ENCODE peak calls at places on chromosome 15, in ten cellular contexts. L, F, K, V, C, Y, X, W, T and B are unnamed samples.

GRCh38 chr15:101641134-101641764 is 10.9 kb downstream of the TM2D3 start:
- DNase-seq in V (peak), C (peak), Y (peak), W (peak), L (peak), F (peak), T (peak), X (peak), K (peak), B (peak)

GRCh38 chr15:29937956-29938355 is 115.7 kb upstream of the TJP1 start:
- DNase-seq in V (no peak), F (no peak), K (no peak), C (peak), L (peak), W (peak), T (no peak), Y (no peak), X (no peak), B (no peak)

GRCh38 chr15:44033894-44034293 is 161.2 kb downstream of the FRMD5 start:
- DNase-seq in X (no peak), W (peak), V (no peak), L (peak), F (no peak), Y (peak), T (no peak), C (peak), K (no peak), B (no peak)

GRCh38 chr15:66830358-66830757 is 128.3 kb downstream of the SMAD6 start:
- DNase-seq in W (peak), V (no peak), C (peak), T (no peak), Y (peak), X (no peak), K (no peak), F (no peak), L (peak), B (no peak)

GRCh38 chr15:59304807-59305206 is 67.9 kb downstream of the MYO1E start:
- DNase-seq in T (no peak), V (no peak), Y (no peak), W (no peak), K (no peak), X (no peak), L (no peak), F (no peak), C (no peak), B (no peak)

GRCh38 chr15:78828930-78829329 is 17.7 kb upstream of the ADAMTS7 start:
- DNase-seq in K (no peak), W (no peak), T (no peak), Y (no peak), X (no peak), F (no peak), V (no peak), L (no peak), C (no peak), B (no peak)

GRCh38 chr15:77020348-77021087 is 25.6 kb downstream of the PSTPIP1 start:
- DNase-seq in V (no peak), T (no peak), L (no peak), C (no peak), W (no peak), Y (no peak), X (no peak), K (peak), F (no peak), B (no peak)

GRCh38 chr15:62824111-62824737 is 218.3 kb upstream of the TPM1 start:
- DNase-seq in K (no peak), L (peak), T (no peak), C (peak), X (no peak), F (no peak), Y (peak), W (peak), V (no peak), B (no peak)

GRCh38 chr15:71730277-71731144 is 79.8 kb upstream of the NR2E3 start:
- DNase-seq in Y (peak), T (no peak), C (peak), W (peak), K (no peak), L (peak), X (peak), F (peak), V (peak), B (peak)

GRCh38 chr15:44035781-44036699 is 159.0 kb downstream of the FRMD5 start:
- DNase-seq in F (no peak), W (peak), Y (no peak), X (no peak), L (peak), T (no peak), V (no peak), C (peak), K (no peak), B (no peak)

GRCh38 chr15:63380151-63380827 is 1.4 kb downstream of the CA12 start:
- DNase-seq in W (no peak), T (no peak), X (no peak), Y (no peak), L (peak), K (no peak), F (no peak), V (no peak), C (no peak), B (no peak)

GRCh38 chr15:79657722-79658121 is 225.6 kb downstream of the MINAR1 start:
- DNase-seq in L (no peak), F (no peak), Y (no peak), X (no peak), C (no peak), K (no peak), V (no peak), W (no peak), T (no peak), B (no peak)

GRCh38 chr15:90046846-90047481 is 45.8 kb downstream of the ZNF710 start:
- DNase-seq in K (peak), X (no peak), C (no peak), W (no peak), L (no peak), V (no peak), Y (no peak), F (peak), T (no peak), B (peak)

GRCh38 chr15:40282144-40282869 is 557 bp downstream of the ANKRD63 start:
- DNase-seq in V (peak), T (peak), L (no peak), W (no peak), C (no peak), X (peak), F (no peak), Y (no peak), K (peak), B (no peak)

GRCh38 chr15:73800662-73801345 is 47.7 kb upstream of the INSYN1 start:
- DNase-seq in Y (peak), C (peak), L (peak), K (peak), V (peak), T (no peak), W (peak), X (no peak), F (peak), B (no peak)

GRCh38 chr15:45705510-45706473 is 71.0 kb downstream of the SQOR start:
- DNase-seq in W (peak), X (peak), C (peak), L (peak), F (peak), T (peak), V (peak), K (peak), Y (peak), B (peak)

GRCh38 chr15:96337991-96338771 is 7.7 kb downstream of the NR2F2 start:
- DNase-seq in F (no peak), V (peak), T (no peak), W (no peak), C (peak), Y (no peak), X (no peak), L (peak), K (no peak), B (no peak)

GRCh38 chr15:80710635-80711553 is 15.8 kb downstream of the ABHD17C start:
- DNase-seq in Y (peak), T (no peak), V (no peak), L (peak), C (peak), F (no peak), X (no peak), K (no peak), W (peak), B (no peak)

GRCh38 chr15:89999676-90000174 is 1.4 kb upstream of the ZNF710 start:
- DNase-seq in Y (no peak), L (peak), C (peak), W (peak), T (no peak), V (peak), F (no peak), K (no peak), X (peak), B (no peak)

GRCh38 chr15:61103026-61103425 is 126.1 kb downstream of the RORA start:
- DNase-seq in X (no peak), K (no peak), C (no peak), T (no peak), W (no peak), L (no peak), Y (no peak), F (no peak), V (no peak), B (no peak)

GRCh38 chr15:49135893-49136292 is 19.5 kb downstream of the COPS2 start:
- DNase-seq in W (peak), L (peak), K (no peak), V (no peak), Y (peak), T (no peak), X (no peak), C (peak), F (no peak), B (no peak)

GRCh38 chr15:40322531-40323238 is 807 bp upstream of the INAFM2 start:
- DNase-seq in Y (no peak), V (peak), L (peak), W (no peak), C (no peak), T (no peak), X (no peak), F (no peak), K (no peak), B (no peak)

GRCh38 chr15:65192016-65192415 is 6.9 kb upstream of the CLPX start:
- DNase-seq in K (no peak), T (no peak), W (peak), X (no peak), F (no peak), Y (peak), C (peak), L (no peak), V (peak), B (peak)

GRCh38 chr15:81313686-81314085 is 10.3 kb downstream of the STARD5 start:
- DNase-seq in W (peak), Y (no peak), L (no peak), K (no peak), F (no peak), X (no peak), T (no peak), V (no peak), C (no peak), B (no peak)

GRCh38 chr15:67501177-67501835 is 19.6 kb upstream of the C15orf61 start:
- DNase-seq in K (no peak), Y (no peak), V (peak), C (peak), X (no peak), F (no peak), W (peak), L (peak), T (no peak), B (peak)

GRCh38 chr15:80034633-80035032 is 24.8 kb upstream of the ZFAND6 start:
- DNase-seq in W (no peak), X (no peak), F (no peak), K (no peak), V (no peak), C (no peak), L (no peak), Y (no peak), T (no peak), B (no peak)

GRCh38 chr15:44735482-44736260 is 657 bp upstream of the TRIM69 start:
- DNase-seq in V (peak), X (no peak), T (no peak), Y (no peak), L (no peak), F (no peak), W (peak), C (no peak), K (peak), B (no peak)

GRCh38 chr15:25682349-25682748 is 180.8 kb downstream of the ATP10A start:
- DNase-seq in T (no peak), F (peak), K (peak), Y (no peak), C (no peak), V (no peak), W (no peak), X (no peak), L (no peak), B (no peak)

DNA sequence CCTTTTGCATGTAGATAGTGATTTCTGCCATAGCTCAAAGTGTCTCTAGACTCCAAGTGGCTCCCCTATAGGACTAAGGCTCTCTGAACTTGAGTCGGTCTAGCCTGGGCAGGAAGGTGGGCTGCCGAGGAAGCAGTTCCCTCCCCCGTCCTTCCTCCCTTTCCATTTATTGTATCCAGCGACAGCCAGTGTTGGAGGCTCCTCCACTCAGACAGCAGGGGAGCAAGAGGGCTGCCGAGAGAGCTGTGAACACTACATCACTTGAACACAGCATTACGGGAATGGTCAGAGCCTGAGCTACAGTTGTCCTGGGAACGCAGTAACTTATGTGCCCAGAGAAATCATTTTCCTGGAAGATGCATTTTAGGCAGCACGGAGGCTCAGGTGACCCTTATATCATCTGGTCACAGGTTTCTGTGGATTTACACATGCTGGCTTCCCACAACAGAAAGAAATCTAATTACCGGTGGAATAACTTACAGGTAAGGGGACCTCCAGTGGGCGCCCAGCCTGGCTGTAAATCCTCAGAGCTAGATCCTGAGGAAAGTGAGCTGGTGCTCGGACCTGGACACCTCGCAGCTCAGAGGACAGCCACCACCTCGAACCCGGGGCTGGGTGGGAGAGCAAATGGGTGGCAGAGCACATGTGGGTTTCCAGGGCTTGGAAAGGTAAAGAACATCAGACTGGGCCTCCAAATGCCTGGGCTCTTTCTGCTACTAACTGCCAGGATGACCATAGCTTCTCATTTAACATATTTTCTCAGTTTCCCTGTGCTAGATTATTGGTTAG is 197.1 kb downstream of the UACA start:
- DNase-seq in L (peak), K (no peak), W (no peak), T (no peak), V (no peak), Y (peak), C (no peak), F (peak), X (peak), B (no peak)
- TF ChIP-seq CTCF in L (peak), K (no peak), W (peak), T (no peak), V (no peak), Y (peak), C (no peak), F (no peak), X (no peak), B (no peak)

DNA sequence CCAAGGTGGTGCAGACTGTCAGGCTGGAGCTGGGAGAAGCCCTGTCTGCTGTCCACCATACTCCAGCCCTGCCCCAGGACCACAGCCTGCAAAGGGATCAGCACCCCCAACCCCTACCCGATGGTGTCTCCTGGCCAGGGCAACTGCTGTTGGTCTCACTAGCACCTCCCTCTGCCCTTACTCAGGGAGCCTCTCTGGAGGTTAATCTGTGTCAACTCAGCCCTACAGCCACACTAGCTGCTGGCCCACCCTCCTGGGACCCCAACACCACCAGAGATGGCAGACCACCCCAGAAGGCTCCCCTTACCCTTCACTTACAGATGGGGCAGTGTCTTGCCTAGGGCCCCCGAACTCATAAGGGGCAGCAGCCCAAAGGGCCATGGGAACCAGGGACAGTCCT is 65.2 kb downstream of the TLE3 start:
- DNase-seq in V (no peak), X (no peak), F (no peak), L (no peak), C (no peak), K (no peak), W (no peak), Y (no peak), T (no peak), B (no peak)
- TF ChIP-seq CTCF in V (no peak), X (no peak), F (no peak), L (no peak), C (no peak), K (no peak), W (no peak), Y (no peak), T (no peak), B (no peak)

DNA sequence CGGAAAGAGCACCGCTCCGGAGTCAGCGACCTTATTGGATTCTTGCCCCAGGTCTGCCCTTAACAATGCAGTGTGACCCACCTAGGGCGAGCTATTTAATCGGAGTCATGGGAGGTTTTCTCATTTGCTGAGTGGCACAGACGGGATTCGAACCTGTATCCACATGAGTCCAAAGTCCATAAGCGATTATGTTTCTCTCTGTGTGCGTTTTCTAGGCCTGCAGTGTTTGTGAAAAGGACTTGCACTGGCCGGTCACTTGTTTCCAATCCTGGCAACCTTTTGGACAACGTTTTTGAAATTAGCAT is 686 bp upstream of the HDGFL3 start:
- DNase-seq in V (no peak), X (no peak), W (no peak), C (no peak), Y (no peak), F (no peak), T (no peak), L (peak), K (no peak), B (no peak)
- TF ChIP-seq CTCF in V (no peak), X (no peak), W (no peak), C (no peak), Y (peak), F (no peak), T (no peak), L (no peak), K (no peak), B (no peak)

DNA sequence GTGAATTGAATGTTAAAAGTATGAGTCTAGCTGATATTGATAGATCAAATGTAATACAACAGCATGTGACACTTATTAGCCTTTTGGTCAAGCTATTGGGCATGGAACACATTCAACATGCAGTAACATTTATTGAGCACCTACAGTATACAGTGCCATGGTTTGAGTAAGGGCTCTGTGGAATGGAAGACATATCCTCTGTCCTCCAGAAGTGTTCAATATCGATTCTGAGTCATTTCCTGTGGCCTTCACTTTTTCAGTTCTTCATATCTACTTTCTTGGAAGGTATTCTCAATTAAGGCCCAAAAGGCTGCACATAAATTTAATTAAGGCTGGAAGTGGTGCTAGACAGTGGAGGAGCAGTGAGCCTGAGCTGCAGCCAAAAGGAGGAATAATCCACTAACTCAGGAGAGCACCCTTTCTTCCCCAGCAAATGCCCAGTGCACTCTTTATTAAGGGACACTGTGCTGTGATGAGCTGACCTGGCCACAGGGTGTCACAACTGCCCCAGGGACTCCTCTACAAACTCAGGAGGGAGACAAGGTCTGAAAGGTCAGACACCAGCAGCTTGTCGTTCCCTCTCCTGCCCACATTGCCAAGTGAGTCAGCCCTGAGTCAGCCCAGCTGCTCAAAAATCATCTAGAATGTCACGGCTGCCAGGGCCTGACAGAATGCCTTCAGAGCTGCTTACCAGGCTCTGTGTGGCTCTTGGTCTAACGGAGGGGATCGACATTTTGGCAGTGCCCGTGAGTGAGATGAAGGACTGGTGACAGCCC is 544.8 kb downstream of the AGBL1 start:
- DNase-seq in W (peak), C (peak), T (peak), K (peak), V (peak), F (no peak), Y (peak), L (peak), X (peak), B (peak)
- TF ChIP-seq CTCF in W (peak), C (peak), T (no peak), K (peak), V (no peak), F (no peak), Y (peak), L (peak), X (peak), B (no peak)

GRCh38 chr15:41513282-41514227 is at the start of gene LTK:
- DNase-seq in V (peak), X (no peak), W (no peak), T (no peak), K (no peak), L (no peak), F (no peak), Y (no peak), C (no peak), B (no peak)
- TF ChIP-seq CTCF in V (no peak), X (no peak), W (no peak), T (no peak), K (no peak), L (no peak), F (no peak), Y (no peak), C (no peak), B (no peak)

GRCh38 chr15:26890988-26891387 is 24.1 kb downstream of the GABRA5 start:
- DNase-seq in V (no peak), T (no peak), K (no peak), Y (no peak), X (no peak), F (no peak), W (no peak), C (no peak), L (no peak), B (no peak)
- TF ChIP-seq CTCF in V (no peak), T (no peak), K (no peak), Y (no peak), X (no peak), F (no peak), W (no peak), C (no peak), L (no peak), B (no peak)

GRCh38 chr15:51199541-51199940 is 104.8 kb upstream of the TNFAIP8L3 start:
- DNase-seq in W (no peak), V (no peak), F (no peak), L (no peak), C (no peak), T (no peak), Y (no peak), K (no peak), X (no peak), B (no peak)
- TF ChIP-seq CTCF in W (no peak), V (no peak), F (no peak), L (no peak), C (no peak), T (no peak), Y (no peak), K (no peak), X (no peak), B (no peak)